ENCODE peak calls at places on chromosomes 4 and X, in seven cellular contexts. W is GM23338, F is WERI-Rb-1, M is left lung, G is osteocyte, H is prostate gland, I is fibroblast of lung. Y is an unnamed sample.

GRCh38 chr4:75412746-75413145 is 101.5 kb downstream of the RCHY1 start:
- DNase-seq in H (no peak), M (no peak), G (no peak), F (no peak), W (no peak), I (no peak), Y (no peak)

GRCh38 chr4:173591760-173592159 is 61.7 kb upstream of the HAND2 start:
- DNase-seq in W (peak), H (no peak), G (no peak), F (no peak), M (no peak), I (no peak), Y (no peak)

GRCh38 chr4:76301775-76302162 is 4.8 kb upstream of the STBD1 start:
- DNase-seq in I (peak), F (no peak), H (no peak), M (no peak), W (no peak), G (no peak), Y (no peak)

GRCh38 chrX:151977009-151977408 is 2.5 kb upstream of the GABRE start:
- DNase-seq in M (no peak), F (no peak), W (no peak), I (no peak), G (no peak), H (no peak), Y (no peak)

GRCh38 chr4:37066149-37066548 is 178.4 kb upstream of the NWD2 start:
- DNase-seq in G (no peak), H (peak), I (no peak), M (no peak), F (no peak), W (no peak), Y (no peak)

GRCh38 chr4:176031927-176032326 is 33.7 kb upstream of the WDR17 start:
- DNase-seq in F (no peak), W (no peak), M (no peak), I (no peak), H (no peak), G (no peak), Y (no peak)

GRCh38 chr4:81743731-81744465 is 272.2 kb upstream of the RASGEF1B start:
- DNase-seq in I (no peak), M (no peak), W (no peak), G (no peak), F (peak), H (no peak), Y (no peak)

GRCh38 chr4:135144498-135144897 is 942.9 kb upstream of the PABPC4L start:
- DNase-seq in W (no peak), G (no peak), F (no peak), H (no peak), I (no peak), M (no peak), Y (no peak)

GRCh38 chr4:98663226-98664006 is 5.0 kb upstream of the TSPAN5 start:
- DNase-seq in M (no peak), W (no peak), I (no peak), G (no peak), H (no peak), F (no peak), Y (no peak)

GRCh38 chr4:40547446-40548132 is 82.1 kb downstream of the RBM47 start:
- DNase-seq in F (peak), I (peak), H (no peak), M (no peak), G (no peak), W (no peak), Y (no peak)

GRCh38 chr4:169968999-169969398 is 57.2 kb downstream of the MFAP3L start:
- DNase-seq in M (no peak), G (no peak), F (no peak), I (peak), H (no peak), W (no peak), Y (no peak)

GRCh38 chr4:144968606-144969005 is 129.4 kb downstream of the ANAPC10 start:
- DNase-seq in F (no peak), M (no peak), W (no peak), H (no peak), I (no peak), G (no peak), Y (no peak)

GRCh38 chr4:82792912-82793649 is 5.5 kb downstream of the SCD5 start:
- DNase-seq in F (no peak), W (no peak), M (no peak), H (no peak), I (no peak), G (no peak), Y (no peak)

GRCh38 chr4:44725166-44725565 is 1.2 kb downstream of the GNPDA2 start:
- DNase-seq in F (no peak), H (no peak), W (no peak), I (peak), G (no peak), M (no peak), Y (no peak)

GRCh38 chr4:58166496-58166895 is 1056.3 kb upstream of the IGFBP7 start:
- DNase-seq in G (no peak), F (no peak), I (no peak), H (no peak), M (no peak), W (no peak), Y (no peak)

GRCh38 chr4:39637572-39638357 is 900 bp downstream of the SMIM14 start:
- DNase-seq in H (peak), W (peak), F (peak), G (no peak), M (peak), I (peak), Y (peak)

GRCh38 chr4:176339936-176340761 is 20.4 kb downstream of the SPCS3 start:
- DNase-seq in F (no peak), M (no peak), G (no peak), I (peak), H (no peak), W (no peak), Y (no peak)

GRCh38 chrX:13087322-13088154 is 43.1 kb upstream of the FAM9C start:
- DNase-seq in W (no peak), F (no peak), H (no peak), M (no peak), I (peak), G (no peak), Y (no peak)

GRCh38 chrX:30620980-30621716 is 32.1 kb upstream of the GK start:
- DNase-seq in W (no peak), M (no peak), F (no peak), H (no peak), G (no peak), I (peak), Y (peak)

GRCh38 chr4:153523941-153524386 is 57.8 kb downstream of the TMEM131L start:
- DNase-seq in G (no peak), M (no peak), W (no peak), F (no peak), H (no peak), I (peak), Y (no peak)

GRCh38 chr4:32025840-32026459 is 1305.8 kb downstream of the PCDH7 start:
- DNase-seq in W (peak), F (no peak), H (no peak), I (peak), G (no peak), M (no peak), Y (peak)

GRCh38 chr4:42234817-42235216 is 82.4 kb upstream of the BEND4 start:
- DNase-seq in H (no peak), I (no peak), W (peak), M (no peak), F (no peak), G (no peak), Y (no peak)

GRCh38 chr4:14524236-14524635 is 478.0 kb upstream of the CPEB2 start:
- DNase-seq in G (no peak), H (no peak), W (no peak), F (no peak), I (peak), M (no peak), Y (no peak)

GRCh38 chr4:28251831-28252230 is 1391.2 kb downstream of the STIM2 start:
- DNase-seq in G (no peak), H (no peak), I (no peak), W (no peak), M (no peak), F (no peak), Y (no peak)

GRCh38 chrX:94123062-94123461 is 449.1 kb downstream of the FAM133A start:
- DNase-seq in G (no peak), W (no peak), I (no peak), F (no peak), M (no peak), H (no peak), Y (no peak)

GRCh38 chr4:972651-973424 is 531 bp downstream of the DGKQ start:
- DNase-seq in I (no peak), M (peak), G (no peak), F (no peak), H (no peak), W (peak), Y (peak)

GRCh38 chr4:154720618-154721267 is 23.1 kb upstream of the LRAT start:
- DNase-seq in F (no peak), I (no peak), M (no peak), H (no peak), W (peak), G (no peak), Y (no peak)

GRCh38 chr4:86942185-86942666 is 7.4 kb downstream of the AFF1 start:
- DNase-seq in G (no peak), H (no peak), I (peak), W (no peak), M (no peak), F (no peak), Y (no peak)

GRCh38 chr4:56129431-56129861 is 180.7 kb downstream of the CEP135 start:
- DNase-seq in F (peak), G (no peak), H (no peak), M (no peak), W (peak), I (peak), Y (peak)

GRCh38 chr4:5710962-5711478 is at the start of gene EVC:
- DNase-seq in H (peak), M (peak), W (peak), G (peak), F (peak), I (peak), Y (peak)

GRCh38 chr4:177123811-177124210 is 185.9 kb upstream of the NEIL3 start:
- DNase-seq in W (no peak), M (no peak), F (no peak), I (no peak), H (no peak), G (no peak), Y (no peak)

GRCh38 chr4:57102050-57102564 is 8.1 kb downstream of the IGFBP7 start:
- DNase-seq in M (no peak), H (no peak), W (no peak), F (no peak), I (peak), G (no peak), Y (no peak)

GRCh38 chr4:40550900-40551546 is 78.6 kb downstream of the RBM47 start:
- DNase-seq in W (peak), G (no peak), H (peak), I (peak), F (peak), M (no peak), Y (no peak)

GRCh38 chr4:74178798-74179197 is 20.9 kb downstream of the MTHFD2L start:
- DNase-seq in H (no peak), G (no peak), F (no peak), I (no peak), W (no peak), M (no peak), Y (no peak)

GRCh38 chr4:64781737-64782326 is 372.6 kb upstream of the TECRL start:
- DNase-seq in F (no peak), I (peak), G (no peak), H (no peak), W (peak), M (no peak), Y (no peak)

GRCh38 chr4:26242451-26242850 is 78.4 kb upstream of the RBPJ start:
- DNase-seq in W (no peak), I (peak), M (no peak), G (no peak), H (no peak), F (no peak), Y (no peak)

GRCh38 chrX:41759817-41760216 is 35.8 kb downstream of the GPR82 start:
- DNase-seq in M (no peak), W (peak), H (no peak), I (peak), F (no peak), G (no peak), Y (peak)
- TF ChIP-seq CTCF in M (peak), W (peak), H (peak), I (peak), F (peak), G (peak), Y (no peak)

GRCh38 chr4:2965262-2965661 is 1.9 kb downstream of the GRK4 start:
- DNase-seq in H (no peak), M (no peak), F (no peak), G (no peak), I (no peak), W (no peak), Y (no peak)

GRCh38 chr4:2962099-2962455 is 1.1 kb downstream of the NOP14 start:
- DNase-seq in H (no peak), I (no peak), M (no peak), F (no peak), W (no peak), G (no peak), Y (no peak)

GRCh38 chr4:2964077-2964471 is 703 bp downstream of the GRK4 start:
- DNase-seq in F (no peak), G (no peak), M (no peak), I (no peak), H (no peak), W (no peak), Y (no peak)

GRCh38 chr4:2962614-2963184 is 507 bp downstream of the NOP14 start:
- DNase-seq in I (peak), W (peak), M (no peak), H (no peak), F (peak), G (no peak), Y (no peak)

DNA sequence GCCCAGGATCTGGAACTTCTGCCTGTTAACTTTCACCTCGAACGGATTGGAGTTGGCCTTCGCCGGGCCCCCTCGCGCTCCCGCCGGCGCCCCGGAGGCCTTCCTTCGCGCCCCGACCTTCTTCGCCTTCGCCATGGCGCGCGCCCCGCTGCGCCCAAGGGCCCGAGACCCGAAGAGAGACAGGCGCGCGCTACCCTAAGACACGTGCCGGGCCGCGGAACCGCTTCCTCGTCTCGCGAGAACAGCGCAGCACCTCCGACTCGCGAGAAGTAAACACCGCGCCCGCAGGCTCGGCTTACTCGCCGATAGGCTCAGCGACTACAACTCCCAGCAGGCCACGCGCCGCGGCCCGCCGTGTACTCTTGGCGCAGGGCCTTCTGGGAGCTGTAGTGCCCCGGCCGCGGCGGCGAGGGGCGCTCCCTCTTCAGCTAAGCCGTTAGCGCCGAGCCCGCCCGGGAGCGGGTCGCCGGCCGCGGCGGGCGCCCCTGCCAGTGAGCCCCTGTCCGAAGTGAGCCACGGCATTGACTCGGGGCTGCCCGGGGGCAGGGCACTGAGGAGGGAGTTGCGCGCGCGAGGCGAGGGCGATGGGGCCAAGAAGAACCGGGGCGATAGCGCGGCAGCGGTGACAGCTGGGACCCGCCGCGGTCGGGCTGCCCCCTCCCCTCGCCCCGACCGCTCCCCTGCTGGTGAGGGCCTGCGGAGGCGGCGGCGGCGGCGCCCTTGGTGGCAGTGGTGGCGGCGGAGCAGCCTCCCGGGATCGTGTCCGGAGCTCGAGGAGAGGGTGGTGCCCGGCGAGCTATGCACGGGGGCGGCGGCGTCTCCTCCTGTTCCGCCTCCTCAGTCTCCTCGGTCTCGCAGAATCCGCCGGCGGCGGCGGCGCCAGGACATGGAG is at the start of the genes GRK4 and NOP14:
- DNase-seq in M (peak), F (peak), I (peak), H (peak), G (peak), W (peak), Y (peak)
- TF ChIP-seq CTCF in M (peak), F (peak), I (no peak), H (peak), G (peak), W (peak), Y (peak)

GRCh38 chrX:10722804-10723364 is 102.5 kb upstream of the MID1 start:
- DNase-seq in M (no peak), H (peak), F (peak), G (no peak), W (peak), I (peak), Y (peak)

GRCh38 chrX:10726647-10727046 is 106.3 kb upstream of the MID1 start:
- DNase-seq in G (no peak), M (no peak), H (no peak), F (no peak), I (peak), W (no peak), Y (no peak)

GRCh38 chrX:10729000-10729399 is 108.6 kb upstream of the MID1 start:
- DNase-seq in M (no peak), F (no peak), H (no peak), G (no peak), I (no peak), W (peak), Y (no peak)

DNA sequence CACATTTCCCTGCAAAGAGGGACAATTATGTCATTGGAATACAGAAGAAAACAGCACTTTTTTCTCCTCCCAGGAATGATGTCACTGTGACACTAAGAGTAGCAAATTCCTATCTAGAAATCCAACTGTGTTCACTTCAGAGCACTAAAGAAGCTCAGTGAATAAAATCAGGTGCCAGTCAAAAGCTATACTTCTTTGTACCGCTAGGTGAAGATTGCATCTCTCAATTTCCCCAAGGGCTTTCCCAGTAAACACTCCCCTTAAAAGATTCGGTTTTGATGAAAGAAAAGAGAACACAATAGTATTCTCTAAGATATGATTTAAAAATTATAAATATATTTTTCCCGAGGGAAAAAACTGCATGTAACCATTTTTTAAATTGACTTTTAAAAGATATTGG is 104.7 kb upstream of the MID1 start:
- DNase-seq in W (peak), I (no peak), M (no peak), G (no peak), H (no peak), F (no peak), Y (no peak)
- TF ChIP-seq CTCF in W (peak), I (no peak), M (no peak), G (no peak), H (no peak), F (peak), Y (no peak)

DNA sequence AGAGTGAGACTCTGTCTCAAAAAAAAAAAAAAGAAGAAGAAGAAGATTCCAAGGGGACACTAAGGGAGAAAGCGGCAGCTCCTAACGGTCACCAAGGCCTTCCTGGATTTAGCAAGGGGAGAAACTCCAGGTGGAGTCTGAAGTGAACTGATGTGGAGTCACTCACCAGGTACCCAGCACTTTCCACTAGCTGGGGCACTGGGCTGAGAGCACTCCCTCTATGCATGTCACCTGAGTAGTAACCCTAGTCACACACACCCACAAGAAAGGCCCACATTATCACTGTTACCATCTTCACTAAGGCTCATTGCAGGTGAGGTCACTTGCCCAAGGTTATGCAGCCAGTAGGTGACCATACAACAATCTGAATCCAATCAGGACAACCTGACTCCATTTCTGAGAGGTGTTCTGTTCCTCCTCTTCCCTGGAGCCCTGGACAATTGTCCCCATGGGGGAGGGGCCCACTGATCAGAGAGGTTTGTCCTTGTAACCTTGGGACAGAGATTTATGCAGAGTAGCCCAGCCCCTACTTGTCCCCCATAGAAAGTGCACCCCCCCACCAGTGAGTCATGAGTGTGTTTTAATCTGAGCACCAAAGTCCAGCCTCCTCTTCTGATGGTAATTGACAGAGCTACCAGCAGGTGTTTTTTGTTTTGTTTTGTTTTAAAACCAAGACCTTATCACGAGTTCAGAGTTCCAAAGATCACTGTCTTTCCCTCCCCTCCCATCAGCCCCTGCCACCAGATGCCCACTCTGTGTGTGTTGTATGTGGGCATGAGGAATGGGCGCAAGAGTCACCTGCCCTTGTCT is 5.9 kb upstream of the SASH3 start:
- DNase-seq in W (no peak), I (no peak), M (no peak), F (no peak), G (no peak), H (no peak), Y (no peak)
- TF ChIP-seq CTCF in W (no peak), I (no peak), M (no peak), F (no peak), G (no peak), H (no peak), Y (no peak)

DNA sequence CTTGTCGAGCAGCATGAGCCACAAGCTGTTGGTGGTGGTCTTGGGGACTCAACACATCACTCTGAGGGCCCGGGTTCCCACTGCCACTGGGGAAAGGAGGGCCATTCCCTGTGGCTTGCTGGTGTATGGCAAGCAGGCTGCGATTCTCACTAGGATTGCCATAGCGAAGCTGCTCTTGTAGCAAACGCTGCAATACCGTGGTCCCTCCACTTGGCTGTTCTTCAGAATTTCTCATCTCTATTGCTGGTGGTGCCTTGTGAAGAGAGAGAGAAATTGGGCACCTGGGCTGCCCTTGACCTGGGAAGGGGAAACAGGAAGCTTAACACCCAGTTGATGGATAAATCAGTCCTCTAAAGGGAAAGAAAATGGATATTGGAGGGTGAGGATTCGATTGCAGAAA is 17.7 kb downstream of the AMOT start:
- DNase-seq in W (peak), M (no peak), I (no peak), H (no peak), G (no peak), F (no peak), Y (no peak)
- TF ChIP-seq CTCF in W (no peak), M (no peak), I (no peak), H (no peak), G (no peak), F (no peak), Y (no peak)

DNA sequence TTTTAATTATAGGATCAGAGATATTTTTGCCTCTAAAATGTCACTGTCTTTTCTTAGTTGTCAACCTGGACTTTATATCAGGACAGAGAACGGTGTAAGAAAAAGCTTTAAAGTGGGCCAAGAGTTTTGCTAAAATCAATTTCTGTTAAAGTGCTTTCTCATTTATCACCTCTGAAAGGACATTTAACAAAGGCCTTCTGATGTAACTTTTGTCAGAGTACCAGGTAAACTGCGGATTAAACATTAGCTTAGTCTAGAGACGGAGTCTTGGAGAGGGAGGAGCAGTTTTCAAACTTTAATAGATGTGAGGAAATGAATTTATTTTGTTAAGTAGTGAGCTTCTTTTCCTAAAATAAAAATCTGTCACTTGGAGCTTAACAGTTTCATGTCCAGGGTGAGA is 33.7 kb upstream of the BMPR1B start:
- DNase-seq in I (no peak), M (no peak), W (no peak), F (no peak), H (no peak), G (no peak), Y (no peak)
- TF ChIP-seq CTCF in I (no peak), M (no peak), W (no peak), F (no peak), H (no peak), G (no peak), Y (no peak)

Y was measured in mucosa of descending colon.